ENCODE peak calls at places on chromosomes 2 and 18, in seven cellular contexts. B, O, Z, M, Y, W and V are unnamed samples.

GRCh38 chr18:38402509-38402908 is 836.9 kb upstream of the CELF4 start:
- DNase-seq in W (no peak), M (no peak), Y (no peak), B (no peak), O (peak), Z (no peak), V (no peak)

GRCh38 chr2:44902178-44902577 is 39.3 kb upstream of the SIX3 start:
- DNase-seq in O (no peak), Z (peak), Y (no peak), W (no peak), B (no peak), M (no peak), V (no peak)

GRCh38 chr2:46296216-46296839 is 879 bp upstream of the EPAS1 start:
- DNase-seq in O (no peak), M (no peak), B (no peak), Y (no peak), W (no peak), Z (no peak), V (no peak)

GRCh38 chr18:48203961-48204666 is 205.1 kb downstream of the ZBTB7C start:
- DNase-seq in O (no peak), B (no peak), W (no peak), M (no peak), Y (no peak), Z (no peak), V (no peak)

GRCh38 chr2:241234066-241234790 is 45.8 kb downstream of the ANO7 start:
- DNase-seq in O (no peak), W (no peak), Z (no peak), B (no peak), Y (no peak), M (no peak), V (no peak)

GRCh38 chr2:174772492-174772801 is 8.2 kb upstream of the CHRNA1 start:
- DNase-seq in M (no peak), O (no peak), Y (no peak), Z (no peak), B (no peak), W (no peak), V (no peak)

GRCh38 chr2:164538250-164538866 is 82.9 kb downstream of the GRB14 start:
- DNase-seq in W (no peak), M (peak), Z (peak), B (no peak), Y (peak), O (no peak), V (peak)

GRCh38 chr2:70934981-70935380 is 719 bp upstream of the ATP6V1B1 start:
- DNase-seq in Y (no peak), B (no peak), M (no peak), O (no peak), W (no peak), Z (no peak), V (no peak)

GRCh38 chr18:56374005-56374655 is 264.3 kb downstream of the TXNL1 start:
- DNase-seq in O (no peak), Z (no peak), M (no peak), W (no peak), Y (no peak), B (no peak), V (no peak)

GRCh38 chr2:145595296-145595695 is 1075.4 kb upstream of the ZEB2 start:
- DNase-seq in M (no peak), W (no peak), B (no peak), Z (no peak), O (no peak), Y (no peak), V (no peak)

GRCh38 chr18:27583021-27583420 is 397.9 kb upstream of the CHST9 start:
- DNase-seq in W (no peak), O (no peak), Y (no peak), B (no peak), Z (no peak), M (no peak), V (no peak)

GRCh38 chr18:23689031-23689615 is at the start of gene LAMA3:
- DNase-seq in M (no peak), W (no peak), Z (peak), B (no peak), O (no peak), Y (no peak), V (peak)

GRCh38 chr2:189854956-189855355 is 70.7 kb downstream of the PMS1 start:
- DNase-seq in Z (no peak), B (no peak), M (no peak), O (no peak), W (no peak), Y (no peak), V (no peak)

DNA sequence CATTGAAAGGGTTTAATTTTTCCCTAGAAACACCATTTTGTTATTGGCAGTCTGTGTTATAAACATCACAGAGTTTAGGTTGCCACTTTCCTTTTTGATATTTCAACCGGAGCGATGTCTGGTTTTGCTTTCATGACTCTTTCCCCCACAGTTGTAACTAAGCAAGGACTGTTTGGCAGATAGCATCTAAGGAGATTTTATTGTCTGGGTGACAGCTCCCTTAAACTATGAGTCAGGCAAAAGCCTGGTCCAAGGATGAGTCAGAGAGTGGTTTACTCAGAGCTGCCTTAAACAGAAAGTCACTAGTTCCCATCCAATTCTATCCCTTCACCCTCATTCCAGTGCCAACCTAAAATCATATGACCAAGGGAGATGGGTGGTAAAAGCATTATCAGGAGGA is 341.6 kb upstream of the VWC2L start:
- DNase-seq in M (peak), W (no peak), Y (peak), O (no peak), B (no peak), Z (peak), V (peak)
- TF ChIP-seq JUND in M (peak), W (no peak), Y (no peak), O (no peak), B (no peak), Z (peak), V (no peak)

GRCh38 chr2:28545590-28546195 is 49.8 kb downstream of the PLB1 start:
- DNase-seq in Y (peak), O (no peak), M (no peak), W (no peak), Z (no peak), B (no peak), V (no peak)
- TF ChIP-seq JUND in Y (no peak), O (no peak), M (no peak), W (no peak), Z (no peak), B (no peak), V (no peak)

GRCh38 chr2:85834456-85834855 is 54.3 kb downstream of the ST3GAL5 start:
- DNase-seq in Y (no peak), W (no peak), O (no peak), Z (no peak), M (no peak), B (no peak), V (no peak)

GRCh38 chr2:85839461-85839860 is 49.3 kb downstream of the ST3GAL5 start:
- DNase-seq in M (no peak), W (no peak), Y (no peak), O (no peak), B (no peak), Z (no peak), V (no peak)

GRCh38 chr2:85840091-85840490 is 48.7 kb downstream of the ST3GAL5 start:
- DNase-seq in W (peak), B (no peak), O (no peak), Y (no peak), M (no peak), Z (no peak), V (no peak)

GRCh38 chr2:85838641-85839040 is 50.1 kb downstream of the ST3GAL5 start:
- DNase-seq in Z (no peak), Y (no peak), O (no peak), W (no peak), M (no peak), B (no peak), V (no peak)

DNA sequence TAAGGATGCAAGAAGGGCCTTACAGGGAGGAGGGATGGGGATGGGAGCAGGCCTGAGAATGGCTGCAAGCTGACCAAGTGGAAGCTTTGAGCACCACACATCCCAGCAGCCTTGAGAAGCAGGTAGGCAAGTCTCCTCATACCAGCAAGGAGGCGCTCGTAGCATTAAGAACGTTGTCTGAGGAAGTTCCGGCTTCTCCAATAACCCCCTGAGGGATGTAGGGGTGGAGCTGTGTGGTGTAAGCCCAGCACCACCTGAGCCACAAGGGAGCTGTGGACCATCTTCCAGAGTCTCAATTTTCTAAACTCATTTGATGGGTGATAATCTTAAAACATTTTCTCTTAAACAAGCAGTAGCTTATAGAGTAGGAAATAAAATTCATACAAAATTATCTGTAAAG is 50.6 kb downstream of the ST3GAL5 start:
- DNase-seq in B (no peak), Y (no peak), M (no peak), O (no peak), Z (no peak), W (no peak), V (no peak)
- TF ChIP-seq JUND in B (no peak), Y (no peak), M (no peak), O (no peak), Z (no peak), W (no peak), V (no peak)

GRCh38 chr2:102065675-102066252 is 74.0 kb downstream of the IL1R2 start:
- DNase-seq in W (peak), Y (peak), Z (no peak), O (no peak), M (peak), B (no peak), V (no peak)
- TF ChIP-seq JUND in W (peak), Y (peak), Z (no peak), O (no peak), M (peak), B (no peak), V (no peak)

DNA sequence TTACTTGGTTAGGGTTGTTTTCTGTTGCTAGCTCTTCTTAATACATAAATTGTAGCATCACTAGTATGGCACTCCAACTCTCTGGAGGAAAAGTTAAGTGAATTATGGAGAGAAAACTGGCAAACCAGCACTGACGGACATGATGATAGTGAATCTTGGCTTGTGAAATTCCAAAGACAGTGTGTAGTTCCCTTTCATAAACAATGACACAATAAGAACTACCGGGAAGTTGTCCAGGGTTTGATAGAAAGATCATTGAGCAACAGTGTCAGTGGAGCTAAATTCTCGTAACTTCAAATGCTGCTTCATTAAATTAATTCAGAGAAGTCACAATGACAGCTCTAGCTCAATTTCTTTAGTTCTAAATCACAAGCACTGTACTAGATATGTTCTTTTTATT is 66.5 kb downstream of the RIT2 start:
- DNase-seq in Y (no peak), Z (no peak), O (no peak), W (no peak), M (no peak), B (no peak), V (no peak)
- TF ChIP-seq JUND in Y (no peak), Z (no peak), O (no peak), W (no peak), M (no peak), B (no peak), V (no peak)

DNA sequence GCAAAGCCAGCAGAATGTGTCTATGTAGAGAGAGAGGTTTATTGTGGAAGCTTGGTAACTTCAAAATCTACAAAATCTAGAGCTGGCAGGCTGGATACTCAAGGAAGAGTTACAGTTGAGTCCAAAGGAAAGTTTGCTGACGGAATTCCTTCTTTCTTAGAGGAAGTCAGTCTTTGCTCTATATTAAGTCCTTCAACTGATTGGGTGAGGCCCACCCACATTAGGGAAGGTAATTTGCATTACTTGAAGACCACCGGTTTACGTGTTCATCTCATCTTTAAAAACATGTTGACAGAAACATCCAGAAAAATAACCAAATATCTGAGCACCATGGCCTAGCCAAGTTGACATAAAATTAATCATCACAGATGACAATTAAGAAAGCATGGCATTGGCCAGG is 101.5 kb downstream of the TEX51 start:
- DNase-seq in O (no peak), B (no peak), Z (no peak), Y (no peak), M (no peak), W (no peak), V (no peak)
- TF ChIP-seq JUND in O (no peak), B (no peak), Z (no peak), Y (no peak), M (no peak), W (no peak), V (no peak)